ENCODE peak calls at places on chromosomes 6 and 20, in seven cellular contexts. J is GM19239; W is central memory CD4-positive, alpha-beta T cell; P is HEK293T; R is left cardiac atrium; B is lower lobe of right lung; S is T-helper 2 cell. C is an unnamed sample.
A peak's percentile ranks its signal among the peaks of the same experiment; 100 is the strongest.

GRCh38 chr20:39532205-39532604 is 570.1 kb downstream of the DHX35 start:
- DNase-seq in R (no peak), S (no peak), W (no peak), B (no peak), J (no peak), P (no peak), C (no peak)

GRCh38 chr6:154537486-154537885 is 27.0 kb upstream of the CNKSR3 start:
- DNase-seq in S (no peak), R (no peak), P (peak; percentile 60), W (no peak), J (no peak), B (no peak), C (no peak)

GRCh38 chr20:57031867-57032355 is 234.5 kb downstream of the BMP7 start:
- DNase-seq in J (no peak), S (no peak), B (no peak), P (no peak), R (no peak), W (no peak), C (no peak)

GRCh38 chr6:64874776-64875175 is 832.2 kb downstream of the EYS start:
- DNase-seq in P (no peak), J (no peak), S (no peak), W (no peak), B (no peak), R (no peak), C (no peak)

GRCh38 chr6:144578385-144579350 is 293.5 kb downstream of the UTRN start:
- DNase-seq in R (no peak), P (no peak), J (no peak), W (no peak), S (no peak), B (no peak), C (no peak)

GRCh38 chr20:10077081-10077471 is 42.3 kb downstream of the ANKEF1 start:
- DNase-seq in S (no peak), J (no peak), B (no peak), P (peak; percentile 16), W (no peak), R (no peak), C (no peak)

GRCh38 chr6:40116829-40117228 is 182.6 kb upstream of the MOCS1 start:
- DNase-seq in J (no peak), S (no peak), B (no peak), W (no peak), P (no peak), R (no peak), C (no peak)

GRCh38 chr6:106794129-106794528 is 164.8 kb downstream of the QRSL1 start:
- DNase-seq in B (no peak), R (no peak), J (no peak), P (no peak), W (no peak), S (no peak), C (no peak)

GRCh38 chr6:22657341-22657985 is 88.1 kb downstream of the HDGFL1 start:
- DNase-seq in R (no peak), B (no peak), S (no peak), W (no peak), J (no peak), P (no peak), C (no peak)

GRCh38 chr6:90413867-90414266 is 117.2 kb upstream of the BACH2 start:
- DNase-seq in B (no peak), J (no peak), P (no peak), S (peak; percentile 17), R (peak; percentile 39), W (peak; percentile 85), C (peak; percentile 75)

GRCh38 chr6:16337280-16337975 is 99.0 kb downstream of the GMPR start:
- DNase-seq in S (no peak), J (no peak), P (no peak), B (peak; percentile 78), W (no peak), R (peak; percentile 96), C (no peak)

GRCh38 chr6:163751032-163751525 is 336.6 kb downstream of the QKI start:
- DNase-seq in R (no peak), S (no peak), B (peak; percentile 71), J (no peak), W (no peak), P (no peak), C (peak; percentile 8)

GRCh38 chr6:135867332-135867731 is 15.8 kb downstream of the PDE7B start:
- DNase-seq in P (no peak), J (no peak), S (no peak), B (no peak), R (no peak), W (no peak), C (no peak)

GRCh38 chr20:41769650-41770049 is 151.5 kb upstream of the CHD6 start:
- DNase-seq in R (no peak), B (no peak), P (no peak), S (no peak), J (no peak), W (no peak), C (no peak)

GRCh38 chr6:150625927-150626326 is 26.2 kb downstream of the PLEKHG1 start:
- DNase-seq in B (no peak), S (no peak), W (no peak), R (no peak), J (no peak), P (no peak), C (no peak)

GRCh38 chr20:61364147-61364546 is 112.1 kb downstream of the CDH4 start:
- DNase-seq in W (no peak), J (no peak), S (no peak), R (no peak), B (no peak), P (no peak), C (no peak)

C was measured in naive thymus-derived CD4-positive, alpha-beta T cell.